ENCODE peak calls at places on chromosomes 2 and 18, in five cellular contexts. Y is H9, W is IMR-90, E is mesendoderm, B is trophoblast cell. A is an unnamed sample.
A peak's percentile ranks its signal among the peaks of the same experiment; 100 is the strongest.

GRCh38 chr2:157056200-157056676 is 201.3 kb upstream of the GALNT5 start:
- DNase-seq in Y (no peak), W (peak; percentile 75), E (no peak), B (no peak), A (no peak)

GRCh38 chr2:20650412-20650879 is 452 bp downstream of the HS1BP3 start:
- DNase-seq in Y (peak; percentile 54), W (peak; percentile 38), E (peak; percentile 57), B (peak; percentile 21), A (no peak)

GRCh38 chr18:80137137-80137536 is 28.1 kb downstream of the ADNP2 start:
- DNase-seq in Y (no peak), W (no peak), E (no peak), B (no peak), A (no peak)

GRCh38 chr2:71831208-71831577 is 316.5 kb downstream of the CYP26B1 start:
- DNase-seq in Y (peak; percentile 22), W (peak; percentile 80), E (peak; percentile 45), B (peak; percentile 83), A (no peak)

GRCh38 chr2:152505495-152505906 is 170.5 kb downstream of the FMNL2 start:
- DNase-seq in Y (no peak), W (peak; percentile 41), E (no peak), B (peak; percentile 76), A (no peak)

GRCh38 chr18:58364867-58365533 is 263.9 kb downstream of the ALPK2 start:
- DNase-seq in Y (no peak), W (peak; percentile 68), E (peak; percentile 29), B (no peak), A (no peak)

GRCh38 chr2:191758420-191759199 is 80.7 kb downstream of the NABP1 start:
- DNase-seq in Y (peak; percentile 79), W (peak; percentile 57), E (peak; percentile 81), B (peak; percentile 83), A (peak; percentile 9)

GRCh38 chr2:120867290-120868231 is 131.9 kb downstream of the GLI2 start:
- DNase-seq in Y (peak; percentile 53), W (peak; percentile 77), E (peak; percentile 71), B (peak; percentile 90), A (peak; percentile 49)

GRCh38 chr18:21270453-21270852 is 28.4 kb downstream of the GREB1L start:
- DNase-seq in Y (no peak), W (no peak), E (no peak), B (no peak), A (no peak)

GRCh38 chr2:72943540-72944395 is 26.4 kb downstream of the EMX1 start:
- DNase-seq in Y (no peak), W (no peak), E (no peak), B (no peak), A (no peak)

GRCh38 chr18:75393721-75394120 is 33.8 kb downstream of the SMIM21 start:
- DNase-seq in Y (no peak), W (no peak), E (no peak), B (no peak), A (no peak)

GRCh38 chr2:102053096-102053495 is 61.3 kb downstream of the IL1R2 start:
- DNase-seq in Y (no peak), W (no peak), E (no peak), B (no peak), A (no peak)

GRCh38 chr2:10575566-10576300 is 114.0 kb downstream of the NOL10 start:
- DNase-seq in Y (no peak), W (peak; percentile 95), E (no peak), B (no peak), A (no peak)

GRCh38 chr2:69693472-69694450 is 48.2 kb upstream of the ANXA4 start:
- DNase-seq in Y (no peak), W (no peak), E (no peak), B (no peak), A (no peak)

GRCh38 chr18:37251679-37252078 is 313.9 kb downstream of the CELF4 start:
- DNase-seq in Y (no peak), W (no peak), E (peak; percentile 16), B (no peak), A (no peak)

GRCh38 chr18:8238507-8238906 is 370.7 kb upstream of the RAB12 start:
- DNase-seq in Y (no peak), W (no peak), E (peak; percentile 43), B (no peak), A (no peak)

GRCh38 chr2:47190188-47190818 is 35.2 kb upstream of the STPG4 start:
- DNase-seq in Y (no peak), W (peak; percentile 84), E (no peak), B (peak; percentile 83), A (no peak)

GRCh38 chr2:200747668-200748618 is 63.8 kb upstream of the BZW1 start:
- DNase-seq in Y (no peak), W (peak; percentile 97), E (no peak), B (peak; percentile 98), A (no peak)

GRCh38 chr2:27320958-27321543 is 1.8 kb downstream of the MPV17 start:
- DNase-seq in Y (peak; percentile 84), W (peak; percentile 99), E (peak; percentile 95), B (peak; percentile 99), A (no peak)

GRCh38 chr2:218501665-218502064 is 66.5 kb downstream of the USP37 start:
- DNase-seq in Y (no peak), W (peak; percentile 65), E (peak; percentile 84), B (peak; percentile 64), A (no peak)

GRCh38 chr18:80068571-80069272 is 34.5 kb downstream of the RBFA start:
- DNase-seq in Y (no peak), W (no peak), E (no peak), B (no peak), A (no peak)

GRCh38 chr2:88483200-88483599 is 30.7 kb upstream of the FOXI3 start:
- DNase-seq in Y (no peak), W (no peak), E (no peak), B (no peak), A (no peak)

GRCh38 chr18:31720867-31721266 is 36.5 kb upstream of the B4GALT6 start:
- DNase-seq in Y (no peak), W (no peak), E (no peak), B (no peak), A (no peak)

GRCh38 chr2:236715511-236715961 is 145.9 kb downstream of the ACKR3 start:
- DNase-seq in Y (no peak), W (no peak), E (no peak), B (no peak), A (peak; percentile 68)

GRCh38 chr18:53567935-53568574 is 656.4 kb downstream of the MBD2 start:
- DNase-seq in Y (no peak), W (peak; percentile 13), E (peak; percentile 73), B (peak; percentile 56), A (peak; percentile 26)

GRCh38 chr2:117983040-117983439 is 30.8 kb downstream of the CCDC93 start:
- DNase-seq in Y (no peak), W (no peak), E (no peak), B (no peak), A (no peak)

GRCh38 chr18:76610933-76611749 is 116.1 kb upstream of the ZNF516 start:
- DNase-seq in Y (no peak), W (peak; percentile 61), E (peak; percentile 18), B (no peak), A (no peak)

GRCh38 chr2:207683879-207684627 is 27.4 kb upstream of the CCNYL1 start:
- DNase-seq in Y (no peak), W (peak; percentile 73), E (no peak), B (peak; percentile 71), A (no peak)

GRCh38 chr2:70978388-70979357 is at the start of gene ANKRD53:
- DNase-seq in Y (peak; percentile 84), W (no peak), E (peak; percentile 58), B (peak; percentile 88), A (peak; percentile 51)

GRCh38 chr2:28736034-28736433 is 15.6 kb upstream of the PPP1CB start:
- DNase-seq in Y (no peak), W (no peak), E (no peak), B (no peak), A (no peak)

GRCh38 chr2:128981353-128981752 is 662.7 kb upstream of the HS6ST1 start:
- DNase-seq in Y (no peak), W (no peak), E (no peak), B (no peak), A (no peak)

GRCh38 chr2:180662555-180662954 is 317.9 kb upstream of the UBE2E3 start:
- DNase-seq in Y (no peak), W (no peak), E (no peak), B (no peak), A (no peak)
- H3K23ac ChIP-seq in Y (no peak overlapping the region), W (no peak overlapping the region), E (no peak overlapping the region), B (no peak overlapping the region), A (no peak overlapping the region)

DNA sequence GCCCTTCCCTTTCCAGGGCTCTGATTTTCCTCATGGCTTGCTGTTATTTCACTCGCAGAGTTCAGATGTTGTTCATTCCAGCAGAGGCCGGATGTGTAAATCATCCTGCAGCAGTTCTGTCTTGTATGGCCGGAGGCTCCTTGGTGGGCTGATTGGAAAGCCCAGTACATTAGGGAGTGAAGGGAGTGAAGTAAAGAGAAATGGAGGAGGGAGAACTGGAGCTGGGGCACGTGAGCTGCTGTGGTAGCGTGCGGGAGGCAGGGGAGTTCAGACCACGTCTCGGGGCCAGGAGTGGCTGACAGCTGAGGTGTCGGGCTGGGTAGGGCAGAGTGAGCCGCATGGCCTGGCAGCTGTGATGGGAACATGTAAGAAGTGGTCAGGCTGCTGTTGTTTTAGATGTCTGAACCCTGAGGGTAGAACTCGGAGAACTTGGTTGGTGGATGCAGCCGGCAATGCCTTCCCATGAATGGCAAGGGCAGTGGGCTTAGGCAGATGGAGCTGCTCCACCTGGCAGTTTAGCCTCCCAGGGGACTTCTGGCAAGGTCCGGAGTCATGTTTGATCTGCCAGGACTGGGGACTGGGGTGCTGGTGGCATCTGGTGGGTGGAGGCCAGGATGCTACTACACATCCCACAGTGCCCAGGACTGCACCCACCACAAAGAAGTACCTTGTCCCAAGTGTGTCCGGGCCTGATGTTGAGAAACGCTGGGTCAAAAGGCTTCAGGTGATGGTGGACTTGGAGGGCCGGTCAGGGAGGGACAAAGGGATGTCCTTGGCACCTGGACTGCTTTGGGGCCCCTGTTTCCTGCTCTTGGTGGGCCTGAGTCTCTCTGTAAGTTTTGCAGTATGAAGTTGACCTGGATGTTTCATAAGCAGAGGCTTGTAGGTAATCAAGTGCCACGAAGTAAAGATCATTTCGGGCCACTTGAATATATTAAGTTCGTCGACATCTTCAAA is 29.1 kb downstream of the ASAP2 start:
- DNase-seq in Y (peak; percentile 15), W (peak; percentile 74), E (no peak), B (peak; percentile 17), A (no peak)
- H2BK5ac ChIP-seq in Y (no peak overlapping the region), W (peak overlapping the region; percentile 99), E (peak overlapping the region; percentile 4), B (no peak overlapping the region), A (no peak overlapping the region)

GRCh38 chr2:74653985-74654882 is at the start of gene SEMA4F:
- DNase-seq in Y (peak; percentile 98), W (peak; percentile 89), E (peak; percentile 99), B (peak; percentile 98), A (peak; percentile 94)
- H3K23ac ChIP-seq in Y (no peak within 1 kb of the TSS), W (peak within 1 kb of the TSS; percentile 88), E (peak within 1 kb of the TSS; percentile 80), B (no peak within 1 kb of the TSS), A (peak within 1 kb of the TSS; percentile 86)

GRCh38 chr18:3584266-3584665 is 134.3 kb downstream of the TGIF1 start:
- DNase-seq in Y (no peak), W (no peak), E (no peak), B (no peak), A (no peak)

GRCh38 chr18:3584897-3585460 is 135.0 kb downstream of the TGIF1 start:
- DNase-seq in Y (peak; percentile 87), W (no peak), E (peak; percentile 63), B (no peak), A (no peak)

GRCh38 chr18:3578621-3579020 is 128.6 kb downstream of the TGIF1 start:
- DNase-seq in Y (no peak), W (no peak), E (no peak), B (no peak), A (no peak)

GRCh38 chr18:3579701-3580100 is 129.7 kb downstream of the TGIF1 start:
- DNase-seq in Y (no peak), W (peak; percentile 97), E (no peak), B (no peak), A (no peak)

GRCh38 chr18:3581890-3582289 is 131.9 kb downstream of the TGIF1 start:
- DNase-seq in Y (no peak), W (no peak), E (no peak), B (no peak), A (no peak)
- H2BK5ac ChIP-seq in Y (no peak overlapping the region), W (no peak overlapping the region), E (peak overlapping the region; percentile 57), B (no peak overlapping the region), A (no peak overlapping the region)